ENCODE peak calls at places on chromosomes 3 and 15, in five cellular contexts. U is ovary, B is MM.1S, F is fibroblast of lung, J is heart left ventricle. M is an unnamed sample. For H3K4me1, the result is how much of the 10 kb centered on the place peaks cover.

GRCh38 chr3:57031622-57032541 is 28.6 kb upstream of the SPATA12 start:
- DNase-seq in U (no peak), B (no peak), F (no peak), J (no peak), M (no peak)

GRCh38 chr15:51757463-51757862 is 6.1 kb downstream of the TMOD2 start:
- DNase-seq in U (no peak), B (no peak), F (no peak), J (no peak), M (no peak)

GRCh38 chr3:167787440-167787839 is 51.9 kb downstream of the SERPINI1 start:
- DNase-seq in U (no peak), B (no peak), F (no peak), J (no peak), M (no peak)

GRCh38 chr3:30073622-30074021 is 532.8 kb upstream of the TGFBR2 start:
- DNase-seq in U (no peak), B (no peak), F (peak), J (no peak), M (no peak)

GRCh38 chr3:39107874-39108308 is 411 bp downstream of the TTC21A start:
- DNase-seq in U (no peak), B (no peak), F (no peak), J (no peak), M (no peak)

GRCh38 chr3:98962189-98962930 is 60.9 kb upstream of the DCBLD2 start:
- DNase-seq in U (no peak), B (no peak), F (peak), J (no peak), M (no peak)

GRCh38 chr15:32840481-32841245 is 122.9 kb downstream of the GREM1 start:
- DNase-seq in U (no peak), B (no peak), F (peak), J (no peak), M (no peak)

GRCh38 chr3:31377045-31377642 is 155.6 kb upstream of the STT3B start:
- DNase-seq in U (no peak), B (no peak), F (peak), J (no peak), M (no peak)

GRCh38 chr3:49901351-49902339 is 2.0 kb downstream of the MST1R start:
- DNase-seq in U (no peak), B (no peak), F (peak), J (no peak), M (no peak)

GRCh38 chr15:101267320-101268104 is 9.8 kb downstream of the SELENOS start:
- DNase-seq in U (no peak), B (no peak), F (peak), J (peak), M (peak)

GRCh38 chr3:124812291-124813265 is 74.6 kb downstream of the ITGB5 start:
- DNase-seq in U (peak), B (no peak), F (peak), J (peak), M (peak)

GRCh38 chr3:183906234-183906921 is 21.7 kb upstream of the PARL start:
- DNase-seq in U (no peak), B (no peak), F (no peak), J (no peak), M (no peak)

DNA sequence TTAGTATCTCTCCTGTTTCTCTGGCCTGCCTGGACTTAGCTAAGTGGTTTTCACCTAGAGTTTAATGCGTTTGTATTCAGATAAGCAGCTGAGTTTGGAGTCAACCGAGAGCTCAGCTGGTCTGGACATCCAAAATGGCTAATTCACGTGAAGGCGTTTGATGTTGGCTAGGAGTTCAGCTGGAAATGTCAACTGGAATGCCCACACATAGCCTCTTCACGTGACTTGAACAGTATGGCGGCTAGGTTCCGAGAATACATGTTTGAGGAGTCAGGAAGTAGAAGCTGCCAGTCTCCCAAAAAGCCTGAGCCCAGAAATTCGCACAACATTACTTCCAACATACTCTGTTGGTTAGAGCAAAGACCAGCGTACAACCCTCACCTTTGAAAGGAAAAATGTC is 2.2 kb downstream of the USP8 start:
- DNase-seq in U (no peak), B (no peak), F (no peak), J (no peak), M (no peak)
- H3K4me1 ChIP-seq in U (under half), B (under half), F (under half), J (under half), M (under half)

GRCh38 chr15:38562278-38562677 is 2.3 kb downstream of the RASGRP1 start:
- DNase-seq in U (no peak), B (no peak), F (no peak), J (no peak), M (no peak)

GRCh38 chr15:38564557-38565286 is at the start of gene RASGRP1:
- DNase-seq in U (peak), B (peak), F (peak), J (peak), M (peak)

GRCh38 chr15:38560456-38560926 is 4.1 kb downstream of the RASGRP1 start:
- DNase-seq in U (no peak), B (no peak), F (no peak), J (no peak), M (no peak)

GRCh38 chr15:38563723-38564519 is 693 bp downstream of the RASGRP1 start:
- DNase-seq in U (peak), B (peak), F (peak), J (peak), M (peak)

GRCh38 chr15:38565287-38565670 is 665 bp upstream of the RASGRP1 start:
- DNase-seq in U (no peak), B (no peak), F (no peak), J (no peak), M (no peak)
- H3K4me3 ChIP-seq in U (no peak), B (peak), F (no peak), J (peak), M (no peak)

GRCh38 chr3:196179380-196180308 is 31.6 kb downstream of the ZDHHC19 start:
- DNase-seq in U (no peak), B (no peak), F (peak), J (no peak), M (no peak)

GRCh38 chr3:196180346-196180745 is 30.9 kb downstream of the ZDHHC19 start:
- DNase-seq in U (no peak), B (no peak), F (no peak), J (no peak), M (peak)

GRCh38 chr3:196178993-196179379 is 32.2 kb downstream of the ZDHHC19 start:
- DNase-seq in U (no peak), B (no peak), F (no peak), J (no peak), M (no peak)

GRCh38 chr3:196177967-196178366 is 33.2 kb downstream of the ZDHHC19 start:
- DNase-seq in U (no peak), B (no peak), F (no peak), J (no peak), M (peak)

GRCh38 chr3:196181127-196181546 is 30.1 kb downstream of the ZDHHC19 start:
- DNase-seq in U (no peak), B (no peak), F (no peak), J (no peak), M (no peak)
- H3K4me1 ChIP-seq in U (under half), B (under half), F (under half), J (under half), M (under half)

GRCh38 chr3:64717411-64717810 is 29.6 kb upstream of the ADAMTS9 start:
- DNase-seq in U (no peak), B (no peak), F (no peak), J (no peak), M (no peak)

GRCh38 chr3:64716110-64716509 is 28.3 kb upstream of the ADAMTS9 start:
- DNase-seq in U (no peak), B (no peak), F (no peak), J (no peak), M (no peak)

GRCh38 chr3:64717872-64718613 is 30.2 kb upstream of the ADAMTS9 start:
- DNase-seq in U (no peak), B (no peak), F (peak), J (no peak), M (no peak)

DNA sequence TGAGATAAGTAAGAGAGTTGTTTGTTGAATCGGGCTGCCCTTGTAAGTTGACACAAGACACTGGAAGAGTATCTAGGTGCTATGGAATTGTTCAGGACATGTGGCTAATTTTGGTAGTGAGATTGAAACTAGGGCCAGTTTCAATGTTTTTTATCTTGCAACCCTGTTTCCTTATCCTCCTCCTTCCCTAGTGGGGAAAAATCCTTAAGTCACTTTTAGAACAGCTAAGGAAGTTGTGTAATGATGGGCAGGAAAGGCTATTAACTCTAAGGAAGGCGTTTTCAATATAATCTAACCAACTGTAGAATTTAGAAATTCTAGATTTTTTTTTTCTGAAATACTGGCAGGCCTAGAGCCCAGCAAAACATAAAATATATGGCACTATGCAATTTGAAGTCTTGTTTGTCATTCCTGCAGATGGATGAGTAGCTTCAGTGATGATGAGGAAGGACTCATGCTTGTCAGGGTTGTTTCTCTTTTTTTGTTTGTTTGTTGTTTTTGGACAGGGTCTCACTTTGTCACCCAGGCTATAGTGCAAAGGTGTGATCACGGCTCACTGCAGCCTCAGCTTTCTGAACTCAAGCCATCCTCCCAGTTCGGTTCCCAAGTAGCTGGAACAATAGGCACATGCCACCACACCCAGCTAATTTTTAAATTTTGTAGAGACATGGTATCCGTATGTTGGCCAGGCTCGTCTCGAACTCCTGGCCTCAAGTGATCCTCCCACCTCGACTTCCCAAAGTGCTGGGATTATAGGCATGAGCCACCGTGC is 27.6 kb upstream of the ADAMTS9 start:
- DNase-seq in U (no peak), B (no peak), F (no peak), J (no peak), M (no peak)
- H3K4me3 ChIP-seq in U (no peak), B (no peak), F (no peak), J (no peak), M (no peak)

DNA sequence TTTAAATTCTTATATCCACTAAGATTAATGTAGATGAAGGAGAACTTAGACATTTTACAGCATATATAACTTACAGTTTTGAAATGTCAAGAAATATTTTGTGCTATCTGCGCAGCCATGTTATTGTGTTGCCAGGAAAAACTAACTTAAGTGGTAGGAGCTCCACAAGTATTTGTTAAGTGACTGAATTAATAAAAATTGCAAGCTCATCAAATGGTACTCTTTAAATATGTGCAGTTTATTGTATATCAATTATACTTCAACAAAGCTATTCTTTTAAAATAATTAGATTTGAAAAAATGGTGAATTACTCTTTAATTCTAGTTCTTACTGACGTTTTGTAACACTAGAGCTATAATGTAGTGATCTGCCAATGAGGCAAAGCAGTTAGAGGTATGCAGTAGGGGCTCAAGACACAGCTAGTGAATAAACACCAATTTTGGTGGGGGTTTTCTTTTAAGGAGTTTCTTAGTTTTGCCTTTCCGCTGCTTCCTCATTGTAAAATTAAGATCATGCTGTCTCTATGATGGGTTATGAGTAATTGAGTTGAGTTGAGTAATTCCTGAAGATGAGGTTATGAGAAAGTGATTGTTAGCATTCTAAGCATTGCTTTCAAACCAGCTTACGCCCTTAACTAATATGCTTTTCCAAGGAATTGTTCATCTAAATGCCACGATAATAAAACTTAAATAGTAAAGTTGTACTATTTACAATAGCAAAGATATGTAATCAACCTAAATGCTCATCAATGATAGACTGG is 10.9 kb upstream of the LXN start:
- DNase-seq in U (no peak), B (no peak), F (peak), J (no peak), M (no peak)
- H3K4me1 ChIP-seq in U (under half), B (under half), F (under half), J (under half), M (under half)

DNA sequence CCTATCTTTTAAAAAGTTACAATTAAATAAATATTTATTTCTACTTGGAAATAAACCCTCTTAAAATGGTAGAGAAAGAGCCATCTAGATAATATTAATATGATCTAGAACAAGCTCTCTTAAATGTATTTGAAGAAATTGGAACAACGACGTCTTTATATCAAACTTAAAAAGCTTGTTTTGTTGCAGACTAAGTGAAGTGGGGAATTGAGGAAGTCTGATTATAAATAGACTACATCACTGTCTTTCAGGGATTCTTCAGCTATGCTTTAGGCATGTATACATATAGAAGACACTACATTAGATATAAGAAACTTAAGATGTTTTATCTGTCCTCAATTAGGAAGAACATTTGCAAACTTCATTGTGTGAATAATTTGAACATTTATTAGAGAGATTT is 1.8 kb downstream of the BCHE start:
- DNase-seq in U (no peak), B (no peak), F (peak), J (no peak), M (no peak)
- H3K4me3 ChIP-seq in U (no peak), B (no peak), F (peak), J (no peak), M (no peak)

M was measured in aorta.